ENCODE peak calls at places on chromosomes 4 and X, in seven cellular contexts. V is WTC11, J is GM12878, Q is A549, B is SK-N-SH, P is endothelial cell of umbilical vein, Z is HCT116. L is an unnamed sample.

GRCh38 chrX:130204647-130205046 is 32.9 kb downstream of the RAB33A start:
- DNase-seq in P (no peak), Q (no peak), J (no peak), B (no peak), V (no peak), Z (no peak), L (no peak)

GRCh38 chr4:67871867-67872266 is 11.9 kb downstream of the TMPRSS11D start:
- DNase-seq in Q (peak), P (peak), Z (peak), B (peak), J (no peak), V (no peak), L (peak)

GRCh38 chr4:187191676-187192075 is 468.0 kb upstream of the FAT1 start:
- DNase-seq in J (no peak), V (no peak), B (no peak), P (no peak), Z (no peak), Q (no peak), L (no peak)

GRCh38 chr4:1080961-1081688 is 32.2 kb downstream of the RNF212 start:
- DNase-seq in P (no peak), Z (no peak), B (no peak), V (no peak), J (no peak), Q (no peak), L (peak)

GRCh38 chrX:129530410-129530809 is 7.1 kb upstream of the SMARCA1 start:
- DNase-seq in J (no peak), V (no peak), Q (no peak), Z (no peak), B (no peak), P (no peak), L (no peak)

GRCh38 chr4:2914220-2915126 is 48.7 kb downstream of the NOP14 start:
- DNase-seq in V (no peak), Z (no peak), J (no peak), B (no peak), P (no peak), Q (no peak), L (no peak)

GRCh38 chr4:82138376-82138775 is 235.4 kb downstream of the HNRNPD start:
- DNase-seq in J (no peak), Q (peak), P (no peak), Z (no peak), B (no peak), V (no peak), L (no peak)

GRCh38 chrX:31603411-31604120 is 531.7 kb upstream of the FTHL17 start:
- DNase-seq in P (peak), J (no peak), V (no peak), B (no peak), Q (no peak), Z (no peak), L (no peak)

GRCh38 chr4:99405433-99406115 is 29.6 kb downstream of the ADH7 start:
- DNase-seq in Z (peak), V (peak), J (peak), Q (peak), P (peak), B (peak), L (peak)

GRCh38 chr4:88979292-88979691 is 77.7 kb downstream of the FAM13A start:
- DNase-seq in V (no peak), B (no peak), P (no peak), J (no peak), Z (no peak), Q (no peak), L (no peak)

GRCh38 chrX:18873189-18873791 is 110.6 kb downstream of the PHKA2 start:
- DNase-seq in B (peak), J (no peak), Z (peak), Q (no peak), P (peak), V (no peak), L (no peak)

GRCh38 chrX:21883258-21883657 is 27.5 kb downstream of the YY2 start:
- DNase-seq in B (no peak), P (peak), Z (no peak), V (no peak), J (no peak), Q (peak), L (no peak)

GRCh38 chrX:132093239-132093860 is 34.5 kb downstream of the FRMD7 start:
- DNase-seq in Q (no peak), P (no peak), B (peak), J (no peak), Z (no peak), V (no peak), L (no peak)

GRCh38 chr4:5037553-5038551 is 13.4 kb upstream of the STK32B start:
- DNase-seq in Z (no peak), J (no peak), V (no peak), Q (peak), P (peak), B (no peak), L (peak)

GRCh38 chrX:46611658-46612362 is 38.2 kb downstream of the CHST7 start:
- DNase-seq in V (no peak), J (no peak), Q (no peak), Z (no peak), P (no peak), B (no peak), L (no peak)

GRCh38 chr4:106529348-106530033 is 160.9 kb upstream of the GIMD1 start:
- DNase-seq in J (no peak), B (no peak), V (no peak), P (peak), Z (peak), Q (no peak), L (no peak)

GRCh38 chrX:39899059-39899458 is 198.7 kb downstream of the BCOR start:
- DNase-seq in J (no peak), V (no peak), Q (no peak), Z (no peak), B (no peak), P (no peak), L (no peak)

GRCh38 chr4:13261486-13262257 is 222.5 kb downstream of the RAB28 start:
- DNase-seq in J (no peak), V (no peak), Z (no peak), Q (no peak), B (no peak), P (no peak), L (no peak)

GRCh38 chrX:119223784-119224183 is 12.3 kb upstream of the PGRMC1 start:
- DNase-seq in Z (no peak), P (no peak), V (no peak), B (no peak), Q (no peak), J (no peak), L (no peak)

GRCh38 chrX:17078031-17078730 is 131.7 kb downstream of the REPS2 start:
- DNase-seq in J (no peak), V (no peak), Q (no peak), B (no peak), Z (no peak), P (peak), L (no peak)

GRCh38 chr4:8431553-8431952 is 9.0 kb downstream of the ACOX3 start:
- DNase-seq in Q (no peak), J (no peak), P (no peak), Z (no peak), V (no peak), B (no peak), L (no peak)

GRCh38 chr4:24521544-24521943 is 62.8 kb downstream of the DHX15 start:
- DNase-seq in V (no peak), B (no peak), J (no peak), Q (no peak), Z (no peak), P (no peak), L (no peak)

GRCh38 chr4:94978904-94979303 is 221.1 kb downstream of the BMPR1B start:
- DNase-seq in V (no peak), J (no peak), P (peak), Z (no peak), Q (no peak), B (no peak), L (no peak)

GRCh38 chrX:124592745-124593144 is 246.4 kb downstream of the SH2D1A start:
- DNase-seq in P (no peak), V (no peak), Z (no peak), B (no peak), Q (no peak), J (no peak), L (no peak)

GRCh38 chrX:115650916-115651315 is 89.9 kb downstream of the PLS3 start:
- DNase-seq in V (peak), B (peak), J (peak), Q (peak), P (peak), Z (peak), L (peak)

GRCh38 chr4:182343435-182343834 is 100.2 kb downstream of the TENM3 start:
- DNase-seq in P (no peak), J (no peak), B (peak), Q (no peak), V (no peak), Z (no peak), L (no peak)

GRCh38 chr4:1746265-1746691 is 25.0 kb downstream of the TACC3 start:
- DNase-seq in B (peak), V (peak), Q (peak), P (peak), Z (peak), J (no peak), L (peak)

GRCh38 chrX:55006827-55007621 is 6.9 kb downstream of the APEX2 start:
- DNase-seq in P (no peak), V (no peak), B (no peak), Z (no peak), Q (no peak), J (no peak), L (no peak)

GRCh38 chrX:148784859-148785655 is 284.6 kb downstream of the AFF2 start:
- DNase-seq in B (no peak), Z (no peak), V (peak), Q (no peak), P (no peak), J (no peak), L (no peak)

GRCh38 chrX:88244066-88244465 is 503.0 kb upstream of the CPXCR1 start:
- DNase-seq in Q (no peak), J (no peak), V (no peak), B (no peak), P (no peak), Z (no peak), L (no peak)

GRCh38 chrX:106919932-106920452 is at the start of gene CLDN2:
- DNase-seq in J (no peak), P (no peak), Z (no peak), B (no peak), Q (no peak), V (peak), L (no peak)

GRCh38 chrX:106912864-106913263 is 7.3 kb upstream of the CLDN2 start:
- DNase-seq in Q (no peak), Z (no peak), V (no peak), B (no peak), J (no peak), P (no peak), L (no peak)

GRCh38 chrX:106921637-106922036 is 1.4 kb downstream of the CLDN2 start:
- DNase-seq in P (no peak), Q (no peak), J (no peak), B (no peak), V (no peak), Z (no peak), L (no peak)

DNA sequence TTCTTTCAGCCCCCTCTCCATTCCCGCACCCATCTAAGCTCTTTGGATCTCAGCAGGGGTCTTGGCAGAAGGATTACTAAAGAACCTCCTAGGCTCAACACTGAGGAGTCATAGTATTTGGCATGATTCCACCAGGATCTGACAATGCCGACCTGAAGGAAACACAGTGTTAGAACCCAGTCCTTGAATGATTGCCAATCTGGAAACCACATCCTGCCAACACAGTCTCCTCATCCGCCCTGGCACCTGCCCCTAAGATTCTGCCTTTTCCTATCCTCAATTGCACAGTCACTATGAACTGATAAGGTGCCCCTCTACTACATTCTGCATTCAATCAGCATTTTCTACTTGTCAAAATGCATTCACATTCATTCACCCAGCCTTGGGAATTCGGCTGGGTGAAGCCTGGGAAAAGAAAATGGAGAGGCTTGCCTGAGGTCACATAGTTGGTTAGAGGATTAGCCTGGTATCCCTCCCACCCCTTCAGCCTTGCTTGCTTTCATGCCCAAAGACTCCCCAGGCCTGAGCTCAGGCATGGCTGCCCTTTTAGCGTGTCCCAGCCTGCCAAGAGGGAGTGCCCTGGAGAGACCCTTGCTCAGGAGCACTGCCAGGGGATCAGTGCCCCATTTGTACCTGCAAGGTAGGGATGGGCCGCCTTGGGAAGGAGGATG is 2.2 kb upstream of the CLDN2 start:
- DNase-seq in B (no peak), Z (peak), J (no peak), Q (peak), P (peak), V (no peak), L (no peak)
- TF ChIP-seq MAX in B (no peak), Z (peak), J (no peak), Q (no peak), P (no peak), V (no peak), L (no peak)

DNA sequence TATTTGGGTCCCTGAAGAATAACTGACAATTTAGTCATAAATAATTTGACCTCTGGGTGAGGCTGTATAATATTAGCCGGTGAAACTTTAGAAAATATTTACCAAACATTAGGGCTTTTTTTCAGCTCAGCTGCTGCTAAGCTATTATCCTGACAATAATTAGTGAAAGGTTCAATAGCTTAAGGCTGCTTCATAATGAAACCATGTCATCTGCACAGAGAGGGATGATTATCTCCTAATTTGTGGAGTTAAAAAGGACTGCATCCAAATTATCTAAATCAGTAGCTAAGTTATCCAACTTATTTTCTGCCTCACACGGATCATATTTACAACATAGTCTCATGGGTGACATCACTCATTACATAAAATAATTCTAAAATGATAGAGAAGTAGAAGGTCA is 1249.8 kb downstream of the RAPGEF2 start:
- DNase-seq in Z (no peak), Q (no peak), P (no peak), J (no peak), V (no peak), B (no peak), L (no peak)
- TF ChIP-seq MAX in Z (no peak), Q (no peak), P (no peak), J (no peak), V (no peak), B (no peak), L (no peak)

GRCh38 chrX:98523026-98523425 is 1639.3 kb downstream of the RPA4 start:
- DNase-seq in Q (no peak), J (no peak), Z (no peak), V (no peak), P (no peak), B (no peak), L (no peak)
- TF ChIP-seq MAX in Q (no peak), J (no peak), Z (no peak), V (no peak), P (no peak), B (no peak), L (no peak)

DNA sequence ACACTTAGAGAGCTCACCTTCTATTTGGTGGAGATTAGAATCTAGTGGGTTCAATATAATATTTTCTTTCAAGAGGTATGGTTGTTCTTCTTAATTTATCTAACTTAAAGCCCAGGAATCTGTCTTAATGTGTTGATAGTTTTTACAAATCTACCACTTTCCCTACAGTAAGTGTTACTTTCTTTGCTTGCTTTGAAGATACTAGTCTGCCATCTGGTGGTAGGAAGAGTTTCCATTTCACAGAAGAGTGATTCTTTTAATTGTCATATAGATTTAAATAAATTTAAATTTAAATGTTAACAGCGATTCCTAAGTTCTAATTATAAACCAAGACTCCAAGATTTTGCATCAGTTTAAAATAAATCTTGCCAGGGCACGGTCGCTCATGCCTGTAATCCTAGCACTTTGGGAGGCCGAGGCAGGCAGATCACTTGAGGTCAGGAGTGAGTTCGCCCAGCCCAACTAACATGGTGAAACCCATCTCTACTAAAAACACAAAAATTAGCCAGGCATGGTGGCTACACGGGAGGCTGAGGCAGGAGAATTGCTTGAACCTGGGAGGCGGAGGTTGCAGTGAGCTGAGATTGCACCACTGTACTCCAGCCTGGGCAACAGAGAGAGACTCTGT is 43.5 kb downstream of the NUDT9 start:
- DNase-seq in Q (peak), Z (peak), P (peak), J (peak), V (no peak), B (peak), L (peak)
- TF ChIP-seq MAX in Q (no peak), Z (no peak), P (no peak), J (no peak), V (no peak), B (no peak), L (no peak)

DNA sequence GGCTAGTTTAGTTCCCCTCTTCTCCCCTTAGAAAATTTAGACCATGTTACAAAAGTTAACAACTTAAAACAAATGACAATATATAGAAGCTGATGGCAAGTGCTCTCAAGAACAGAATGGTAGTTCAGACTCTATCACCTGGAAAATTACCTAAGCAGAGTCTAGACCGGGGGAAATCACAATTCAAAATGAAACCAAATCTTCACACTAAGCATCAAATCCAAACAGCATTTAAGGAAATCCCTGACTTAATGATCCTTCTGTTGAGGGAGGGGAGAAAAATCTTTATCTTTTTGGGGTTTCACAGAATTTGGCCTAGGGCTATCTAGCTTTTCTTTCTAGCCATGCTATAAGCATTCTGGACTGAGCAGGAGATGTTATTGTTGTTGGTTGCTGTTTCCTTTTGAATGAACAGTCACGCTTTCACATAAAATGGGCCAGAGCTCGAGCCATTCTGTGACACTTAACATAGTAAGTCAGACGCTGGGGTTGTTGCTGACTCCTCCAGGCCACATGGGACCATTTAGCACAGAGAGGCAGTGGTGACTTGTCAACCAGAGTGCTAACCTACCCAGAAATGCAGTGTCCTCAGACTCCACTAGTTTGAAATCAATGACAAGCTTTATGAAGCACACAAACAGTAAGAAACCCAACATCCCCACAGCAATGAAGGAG is 16.0 kb upstream of the LSM6 start:
- DNase-seq in Q (no peak), V (no peak), B (no peak), J (no peak), Z (no peak), P (no peak), L (no peak)
- TF ChIP-seq MAX in Q (no peak), V (no peak), B (no peak), J (no peak), Z (no peak), P (no peak), L (no peak)

GRCh38 chr4:164571593-164572385 is 182.1 kb upstream of the SMIM31 start:
- DNase-seq in Q (no peak), B (no peak), V (peak), Z (no peak), P (no peak), J (no peak), L (no peak)
- TF ChIP-seq MAX in Q (no peak), B (no peak), V (no peak), Z (no peak), P (no peak), J (no peak), L (no peak)